ENCODE peak calls at places on chromosomes 7 and 10, in five cellular contexts. F is breast epithelium, Z is suprapubic skin, I is SK-N-SH, J is aorta. C is an unnamed sample.

GRCh38 chr7:12550956-12551355 is 19.6 kb upstream of the SCIN start:
- DNase-seq in I (no peak), J (no peak), F (no peak), Z (no peak), C (no peak)

GRCh38 chr7:30226593-30227268 is 57.7 kb upstream of the ZNRF2 start:
- DNase-seq in I (peak), J (no peak), Z (no peak), F (no peak), C (no peak)

GRCh38 chr7:154306036-154306435 is 253.8 kb downstream of the DPP6 start:
- DNase-seq in I (no peak), F (no peak), J (no peak), Z (no peak), C (no peak)

GRCh38 chr10:123007558-123008378 is 827 bp downstream of the IKZF5 start:
- DNase-seq in Z (no peak), F (no peak), J (peak), I (peak), C (no peak)

GRCh38 chr10:112122827-112123226 is 60.7 kb downstream of the GPAM start:
- DNase-seq in F (no peak), J (no peak), I (peak), Z (no peak), C (no peak)

GRCh38 chr7:116522247-116522646 is 2.6 kb upstream of the CAV1 start:
- DNase-seq in Z (no peak), J (no peak), F (no peak), I (no peak), C (no peak)

GRCh38 chr7:75989084-75989725 is 5.2 kb downstream of the TMEM120A start:
- DNase-seq in J (no peak), Z (no peak), F (no peak), I (peak), C (peak)

GRCh38 chr10:132628966-132629900 is 91.6 kb downstream of the INPP5A start:
- DNase-seq in Z (peak), F (no peak), I (no peak), J (peak), C (no peak)

GRCh38 chr7:127738859-127739258 is 86.9 kb downstream of the SND1 start:
- DNase-seq in J (no peak), F (no peak), Z (no peak), I (no peak), C (no peak)

GRCh38 chr10:26978531-26978930 is 117.8 kb upstream of the ABI1 start:
- DNase-seq in F (no peak), Z (no peak), J (no peak), I (peak), C (no peak)

GRCh38 chr7:117082636-117083035 is 129.3 kb downstream of the ST7 start:
- DNase-seq in J (no peak), F (no peak), I (no peak), Z (no peak), C (no peak)

GRCh38 chr10:68043030-68043429 is 32.1 kb downstream of the HERC4 start:
- DNase-seq in Z (no peak), F (no peak), I (no peak), J (no peak), C (no peak)

GRCh38 chr10:12181065-12181775 is 14.5 kb downstream of the NUDT5 start:
- DNase-seq in Z (no peak), F (no peak), I (no peak), J (peak), C (no peak)

GRCh38 chr10:63611078-63611477 is 89.9 kb downstream of the REEP3 start:
- DNase-seq in Z (no peak), J (no peak), F (no peak), I (no peak), C (no peak)

GRCh38 chr10:69801094-69801433 is 642 bp upstream of the COL13A1 start:
- DNase-seq in I (peak), J (peak), Z (no peak), F (peak), C (no peak)

GRCh38 chr10:122126763-122127659 is 138.0 kb downstream of the TACC2 start:
- DNase-seq in Z (no peak), F (no peak), I (no peak), J (peak), C (no peak)

GRCh38 chr7:105846404-105846803 is 30.0 kb downstream of the ATXN7L1 start:
- DNase-seq in I (no peak), F (no peak), Z (no peak), J (no peak), C (no peak)

GRCh38 chr10:70137135-70137534 is 4.5 kb upstream of the AIFM2 start:
- DNase-seq in J (no peak), Z (peak), I (no peak), F (no peak), C (no peak)

GRCh38 chr10:131842351-131843088 is 58.3 kb upstream of the PPP2R2D start:
- DNase-seq in F (no peak), J (peak), I (no peak), Z (no peak), C (no peak)

DNA sequence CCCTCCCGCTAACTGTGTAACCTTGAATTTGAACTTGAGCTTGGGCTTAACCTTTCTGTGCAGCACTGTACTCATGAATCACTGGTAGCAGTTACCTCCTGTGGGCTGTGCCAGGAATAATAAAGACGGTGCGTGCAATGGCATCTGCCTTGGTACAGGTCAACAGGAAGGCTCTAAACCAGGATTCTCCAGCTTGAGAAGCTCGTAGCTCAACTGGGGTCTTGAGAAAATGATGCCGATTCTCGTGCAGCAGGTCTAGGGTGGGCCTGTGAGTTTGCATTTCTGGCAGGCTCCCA is 112.5 kb upstream of the ANLN start:
- DNase-seq in J (no peak), I (no peak), Z (no peak), F (no peak), C (no peak)
- H3K27ac ChIP-seq in J (no peak), I (no peak), Z (no peak), F (peak), C (no peak)

GRCh38 chr7:50730459-50731400 is 52.0 kb downstream of the GRB10 start:
- DNase-seq in J (no peak), I (no peak), Z (no peak), F (no peak), C (no peak)
- H3K27ac ChIP-seq in J (no peak), I (peak), Z (no peak), F (peak), C (no peak)

DNA sequence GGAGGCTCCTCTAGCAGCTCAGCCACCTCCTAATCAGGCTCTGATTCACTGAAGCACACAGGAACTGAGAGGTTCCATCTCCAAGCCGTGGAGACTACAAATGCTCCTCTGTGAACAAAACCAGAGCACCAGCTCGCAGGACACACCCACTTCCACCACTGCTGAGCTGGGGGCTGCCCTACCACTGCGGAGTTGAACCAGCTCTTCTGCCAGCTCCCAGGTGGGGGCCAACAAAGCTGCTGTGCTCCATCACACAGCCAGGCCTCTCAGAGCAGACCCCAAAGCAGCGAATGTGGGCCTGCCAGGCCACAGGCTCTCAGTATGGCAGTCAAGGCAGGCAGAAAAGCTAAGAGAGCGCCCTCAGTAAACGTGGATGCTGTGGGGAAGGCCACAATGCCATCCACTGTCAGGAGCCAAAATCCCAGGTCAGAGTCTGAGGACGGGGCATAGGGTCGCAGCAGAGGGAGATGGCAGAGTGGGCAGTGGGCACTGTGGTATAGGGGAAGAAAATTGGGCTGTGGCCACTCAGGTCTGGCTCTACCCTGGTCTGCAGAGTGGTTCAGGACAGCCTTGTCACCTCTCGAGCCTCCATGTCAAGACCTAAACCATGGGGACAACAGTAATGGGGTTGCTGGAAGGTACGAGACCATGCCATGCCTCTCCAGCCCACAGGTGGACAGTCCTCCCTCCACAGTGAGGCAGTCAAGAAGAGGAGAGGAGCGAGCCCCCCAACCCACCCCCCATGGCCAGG is 82.1 kb downstream of the GRID1 start:
- DNase-seq in I (no peak), J (no peak), Z (no peak), F (peak), C (no peak)
- H3K27ac ChIP-seq in I (no peak), J (no peak), Z (no peak), F (no peak), C (no peak)

GRCh38 chr7:50785346-50785745 is 2.6 kb upstream of the GRB10 start:
- DNase-seq in Z (no peak), J (no peak), F (no peak), I (no peak), C (no peak)

GRCh38 chr7:50782376-50783208 is at the start of gene GRB10:
- DNase-seq in J (peak), F (no peak), I (peak), Z (no peak), C (peak)

GRCh38 chr7:50781894-50782293 is 802 bp downstream of the GRB10 start:
- DNase-seq in F (no peak), Z (no peak), J (no peak), I (no peak), C (no peak)

GRCh38 chr7:50783304-50783703 is 608 bp upstream of the GRB10 start:
- DNase-seq in I (no peak), F (no peak), J (no peak), Z (no peak), C (no peak)

GRCh38 chr7:50783801-50784507 is 1.3 kb upstream of the GRB10 start:
- DNase-seq in Z (no peak), J (no peak), I (no peak), F (no peak), C (no peak)
- H3K27ac ChIP-seq in Z (no peak), J (no peak), I (no peak), F (no peak), C (peak)

DNA sequence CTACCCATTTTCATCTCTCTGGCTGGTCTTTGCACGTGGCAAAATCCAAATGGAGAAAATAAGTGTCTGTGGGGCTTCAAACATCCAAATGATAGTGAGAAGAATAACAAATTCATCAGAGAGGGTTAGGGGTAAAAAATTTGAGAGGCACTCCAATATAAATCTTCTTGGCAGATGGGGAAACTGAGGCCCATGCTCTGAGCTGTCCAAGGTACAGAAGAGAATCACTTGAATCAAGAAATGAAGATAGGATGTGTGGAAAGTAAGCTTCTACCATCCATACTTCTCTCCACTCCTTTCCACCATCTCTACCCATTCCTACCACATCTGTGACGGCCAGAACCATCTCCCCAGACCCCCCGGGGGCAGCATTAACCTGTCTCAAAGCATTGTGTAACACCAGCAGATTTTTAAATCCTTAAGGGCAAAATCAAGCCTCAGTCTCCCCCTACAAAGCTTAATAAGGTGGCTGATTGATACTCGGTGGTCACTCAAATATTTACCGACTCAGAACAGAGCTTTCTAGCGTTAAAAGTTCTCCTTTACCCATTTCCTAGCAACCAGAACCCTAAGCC is 816 bp downstream of the GOT1 start:
- DNase-seq in F (no peak), J (no peak), I (no peak), Z (no peak), C (no peak)
- H3K27ac ChIP-seq in F (peak), J (no peak), I (no peak), Z (peak), C (no peak)

C was measured in caudate nucleus.